ENCODE peak calls at places on chromosomes 1 and 21, in five cellular contexts. One of them, this sample, is unnamed.

GRCh38 chr1:205658943-205659581 is 21.2 kb downstream of the SLC45A3 start:
- DNase-seq in mucosa of descending colon: peak; percentile 89
- DNase-seq in posterior cingulate gyrus: peak; percentile 98
- DNase-seq in germinal center: peak; percentile 89
- DNase-seq in neural crest cell: peak; percentile 79
- DNase-seq in this sample: peak; percentile 90

GRCh38 chr21:26756491-26757159 is 88.6 kb downstream of the ADAMTS1 start:
- DNase-seq in mucosa of descending colon: no peak
- DNase-seq in posterior cingulate gyrus: no peak
- DNase-seq in germinal center: no peak
- DNase-seq in neural crest cell: no peak
- DNase-seq in this sample: no peak

GRCh38 chr1:175434268-175434860 is 241.8 kb upstream of the KIAA0040 start:
- DNase-seq in mucosa of descending colon: no peak
- DNase-seq in posterior cingulate gyrus: no peak
- DNase-seq in germinal center: peak; percentile 26
- DNase-seq in neural crest cell: no peak
- DNase-seq in this sample: no peak

GRCh38 chr21:30116474-30116873 is 50.1 kb downstream of the CLDN17 start:
- DNase-seq in mucosa of descending colon: no peak
- DNase-seq in posterior cingulate gyrus: no peak
- DNase-seq in germinal center: no peak
- DNase-seq in neural crest cell: no peak
- DNase-seq in this sample: no peak

GRCh38 chr1:31689821-31690220 is 14.0 kb downstream of the COL16A1 start:
- DNase-seq in mucosa of descending colon: no peak
- DNase-seq in posterior cingulate gyrus: no peak
- DNase-seq in germinal center: no peak
- DNase-seq in neural crest cell: no peak
- DNase-seq in this sample: no peak

GRCh38 chr1:63322944-63323865 is 838 bp downstream of the FOXD3 start:
- DNase-seq in mucosa of descending colon: peak; percentile 42
- DNase-seq in posterior cingulate gyrus: no peak
- DNase-seq in germinal center: no peak
- DNase-seq in neural crest cell: peak; percentile 46
- DNase-seq in this sample: no peak

GRCh38 chr1:5992814-5993552 is 758 bp upstream of the NPHP4 start:
- DNase-seq in mucosa of descending colon: no peak
- DNase-seq in posterior cingulate gyrus: peak; percentile 87
- DNase-seq in germinal center: peak; percentile 48
- DNase-seq in neural crest cell: no peak
- DNase-seq in this sample: no peak

GRCh38 chr1:28273216-28273860 is 14.0 kb downstream of the SESN2 start:
- DNase-seq in mucosa of descending colon: no peak
- DNase-seq in posterior cingulate gyrus: no peak
- DNase-seq in germinal center: no peak
- DNase-seq in neural crest cell: no peak
- DNase-seq in this sample: no peak

GRCh38 chr1:71494163-71494562 is 413.3 kb upstream of the ZRANB2 start:
- DNase-seq in mucosa of descending colon: no peak
- DNase-seq in posterior cingulate gyrus: no peak
- DNase-seq in germinal center: no peak
- DNase-seq in neural crest cell: no peak
- DNase-seq in this sample: no peak

GRCh38 chr1:56429288-56429687 is 150.1 kb downstream of the PLPP3 start:
- DNase-seq in mucosa of descending colon: no peak
- DNase-seq in posterior cingulate gyrus: no peak
- DNase-seq in germinal center: no peak
- DNase-seq in neural crest cell: no peak
- DNase-seq in this sample: no peak

GRCh38 chr1:52916241-52916975 is 5.1 kb downstream of the ECHDC2 start:
- DNase-seq in mucosa of descending colon: no peak
- DNase-seq in posterior cingulate gyrus: no peak
- DNase-seq in germinal center: no peak
- DNase-seq in neural crest cell: no peak
- DNase-seq in this sample: no peak

GRCh38 chr1:70891444-70891843 is 156.2 kb downstream of the PTGER3 start:
- DNase-seq in mucosa of descending colon: no peak
- DNase-seq in posterior cingulate gyrus: no peak
- DNase-seq in germinal center: no peak
- DNase-seq in neural crest cell: no peak
- DNase-seq in this sample: no peak

GRCh38 chr1:3003941-3004270 is 17.4 kb upstream of the ACTRT2 start:
- DNase-seq in mucosa of descending colon: no peak
- DNase-seq in posterior cingulate gyrus: peak; percentile 81
- DNase-seq in germinal center: no peak
- DNase-seq in neural crest cell: no peak
- DNase-seq in this sample: no peak

GRCh38 chr21:25062061-25062460 is 545.2 kb downstream of the MRPL39 start:
- DNase-seq in mucosa of descending colon: no peak
- DNase-seq in posterior cingulate gyrus: no peak
- DNase-seq in germinal center: no peak
- DNase-seq in neural crest cell: no peak
- DNase-seq in this sample: no peak

GRCh38 chr1:29698033-29698432 is 461.7 kb downstream of the PTPRU start:
- DNase-seq in mucosa of descending colon: peak; percentile 17
- DNase-seq in posterior cingulate gyrus: peak; percentile 81
- DNase-seq in germinal center: no peak
- DNase-seq in neural crest cell: peak; percentile 65
- DNase-seq in this sample: peak; percentile 32

GRCh38 chr1:43232071-43232470 is 37.7 kb upstream of the TMEM125 start:
- DNase-seq in mucosa of descending colon: no peak
- DNase-seq in posterior cingulate gyrus: no peak
- DNase-seq in germinal center: no peak
- DNase-seq in neural crest cell: no peak
- DNase-seq in this sample: no peak

GRCh38 chr1:48619529-48619928 is 147.5 kb upstream of the SPATA6 start:
- DNase-seq in mucosa of descending colon: no peak
- DNase-seq in posterior cingulate gyrus: no peak
- DNase-seq in germinal center: no peak
- DNase-seq in neural crest cell: peak; percentile 28
- DNase-seq in this sample: no peak

GRCh38 chr1:21372383-21372782 is 67.6 kb upstream of the NBPF3 start:
- DNase-seq in mucosa of descending colon: no peak
- DNase-seq in posterior cingulate gyrus: no peak
- DNase-seq in germinal center: no peak
- DNase-seq in neural crest cell: no peak
- DNase-seq in this sample: no peak

GRCh38 chr1:213720032-213720431 is 267.7 kb upstream of the PROX1 start:
- DNase-seq in mucosa of descending colon: no peak
- DNase-seq in posterior cingulate gyrus: no peak
- DNase-seq in germinal center: no peak
- DNase-seq in neural crest cell: no peak
- DNase-seq in this sample: no peak

GRCh38 chr1:203744008-203744972 is 20.7 kb upstream of the LAX1 start:
- DNase-seq in mucosa of descending colon: peak; percentile 33
- DNase-seq in posterior cingulate gyrus: peak; percentile 89
- DNase-seq in germinal center: no peak
- DNase-seq in neural crest cell: no peak
- DNase-seq in this sample: peak; percentile 35

GRCh38 chr1:111204211-111204883 is 3.9 kb upstream of the DENND2D start:
- DNase-seq in mucosa of descending colon: peak; percentile 89
- DNase-seq in posterior cingulate gyrus: peak; percentile 81
- DNase-seq in germinal center: peak; percentile 85
- DNase-seq in neural crest cell: no peak
- DNase-seq in this sample: no peak

GRCh38 chr21:34284613-34285160 is 79.1 kb upstream of the KCNE2 start:
- DNase-seq in mucosa of descending colon: no peak
- DNase-seq in posterior cingulate gyrus: no peak
- DNase-seq in germinal center: no peak
- DNase-seq in neural crest cell: no peak
- DNase-seq in this sample: no peak

GRCh38 chr1:36149973-36150295 is 648 bp upstream of the TRAPPC3 start:
- DNase-seq in mucosa of descending colon: no peak
- DNase-seq in posterior cingulate gyrus: no peak
- DNase-seq in germinal center: no peak
- DNase-seq in neural crest cell: no peak
- DNase-seq in this sample: no peak

GRCh38 chr1:201191723-201192477 is 1.3 kb downstream of the IGFN1 start:
- DNase-seq in mucosa of descending colon: no peak
- DNase-seq in posterior cingulate gyrus: no peak
- DNase-seq in germinal center: no peak
- DNase-seq in neural crest cell: no peak
- DNase-seq in this sample: no peak

GRCh38 chr1:201536542-201536941 is 2.4 kb upstream of the NAV1 start:
- DNase-seq in mucosa of descending colon: no peak
- DNase-seq in posterior cingulate gyrus: no peak
- DNase-seq in germinal center: no peak
- DNase-seq in neural crest cell: no peak
- DNase-seq in this sample: no peak

GRCh38 chr1:156025873-156026272 is 5.1 kb upstream of the SSR2 start:
- DNase-seq in mucosa of descending colon: peak; percentile 37
- DNase-seq in posterior cingulate gyrus: peak; percentile 92
- DNase-seq in germinal center: peak; percentile 60
- DNase-seq in neural crest cell: peak; percentile 62
- DNase-seq in this sample: no peak

GRCh38 chr1:89995595-89996397 is 886 bp downstream of the ZNF326 start:
- DNase-seq in mucosa of descending colon: no peak
- DNase-seq in posterior cingulate gyrus: no peak
- DNase-seq in germinal center: no peak
- DNase-seq in neural crest cell: no peak
- DNase-seq in this sample: no peak

GRCh38 chr1:88985033-88985432 is 7.4 kb downstream of the KYAT3 start:
- DNase-seq in mucosa of descending colon: peak; percentile 21
- DNase-seq in posterior cingulate gyrus: peak; percentile 61
- DNase-seq in germinal center: no peak
- DNase-seq in neural crest cell: no peak
- DNase-seq in this sample: peak; percentile 39

GRCh38 chr21:38171723-38172344 is 85.0 kb upstream of the KCNJ15 start:
- DNase-seq in mucosa of descending colon: no peak
- DNase-seq in posterior cingulate gyrus: no peak
- DNase-seq in germinal center: no peak
- DNase-seq in neural crest cell: peak; percentile 10
- DNase-seq in this sample: no peak

GRCh38 chr1:92040971-92041370 is 11.2 kb downstream of the EPHX4 start:
- DNase-seq in mucosa of descending colon: no peak
- DNase-seq in posterior cingulate gyrus: no peak
- DNase-seq in germinal center: no peak
- DNase-seq in neural crest cell: no peak
- DNase-seq in this sample: no peak

GRCh38 chr1:44594353-44594752 is 79.9 kb downstream of the TMEM53 start:
- DNase-seq in mucosa of descending colon: no peak
- DNase-seq in posterior cingulate gyrus: no peak
- DNase-seq in germinal center: no peak
- DNase-seq in neural crest cell: no peak
- DNase-seq in this sample: no peak

GRCh38 chr21:29453511-29453910 is 154.8 kb downstream of the BACH1 start:
- DNase-seq in mucosa of descending colon: no peak
- DNase-seq in posterior cingulate gyrus: no peak
- DNase-seq in germinal center: no peak
- DNase-seq in neural crest cell: no peak
- DNase-seq in this sample: no peak

GRCh38 chr1:38154089-38154470 is 107.5 kb upstream of the POU3F1 start:
- DNase-seq in mucosa of descending colon: no peak
- DNase-seq in posterior cingulate gyrus: no peak
- DNase-seq in germinal center: peak; percentile 34
- DNase-seq in neural crest cell: no peak
- DNase-seq in this sample: no peak

GRCh38 chr21:35220301-35220700 is 171.2 kb upstream of the RUNX1 start:
- DNase-seq in mucosa of descending colon: no peak
- DNase-seq in posterior cingulate gyrus: no peak
- DNase-seq in germinal center: no peak
- DNase-seq in neural crest cell: no peak
- DNase-seq in this sample: no peak

GRCh38 chr1:86477721-86478120 is 9.0 kb downstream of the CLCA1 start:
- DNase-seq in mucosa of descending colon: no peak
- DNase-seq in posterior cingulate gyrus: no peak
- DNase-seq in germinal center: no peak
- DNase-seq in neural crest cell: no peak
- DNase-seq in this sample: no peak

GRCh38 chr1:31954607-31955283 is 16.6 kb upstream of the PTP4A2 start:
- DNase-seq in mucosa of descending colon: peak; percentile 76
- DNase-seq in posterior cingulate gyrus: peak; percentile 87
- DNase-seq in germinal center: no peak
- DNase-seq in neural crest cell: no peak
- DNase-seq in this sample: no peak

GRCh38 chr1:168623003-168623828 is 46.8 kb downstream of the XCL1 start:
- DNase-seq in mucosa of descending colon: no peak
- DNase-seq in posterior cingulate gyrus: no peak
- DNase-seq in germinal center: no peak
- DNase-seq in neural crest cell: no peak
- DNase-seq in this sample: no peak

GRCh38 chr1:159981351-159982055 is 27.5 kb upstream of the SLAMF9 start:
- DNase-seq in mucosa of descending colon: no peak
- DNase-seq in posterior cingulate gyrus: no peak
- DNase-seq in germinal center: no peak
- DNase-seq in neural crest cell: no peak
- DNase-seq in this sample: no peak

GRCh38 chr1:148318123-148318899 is 164.8 kb downstream of the PPIAL4G start:
- DNase-seq in mucosa of descending colon: peak; percentile 44
- DNase-seq in posterior cingulate gyrus: peak; percentile 80
- DNase-seq in germinal center: peak; percentile 63
- DNase-seq in neural crest cell: no peak
- DNase-seq in this sample: no peak

GRCh38 chr1:116667577-116668105 is at the start of gene IGSF3:
- DNase-seq in mucosa of descending colon: peak; percentile 84
- DNase-seq in posterior cingulate gyrus: peak; percentile 90
- DNase-seq in germinal center: peak; percentile 67
- DNase-seq in neural crest cell: peak; percentile 62
- DNase-seq in this sample: peak; percentile 64